ENCODE peak calls at places on chromosomes 11 and 22, in ten cellular contexts. One of them, this sample, is unnamed. For H3K4me1, the result is how much of the 10 kb centered on the place peaks cover.

GRCh38 chr22:30830907-30831306 is 136.2 kb downstream of the OSBP2 start:
- DNase-seq in sigmoid colon: no peak
- DNase-seq in CD4-positive, alpha-beta memory T cell: no peak
- DNase-seq in Peyer's patch: no peak
- DNase-seq in Caco-2: no peak
- DNase-seq in cardiac muscle cell: no peak
- DNase-seq in uterus: no peak
- DNase-seq in lower lobe of right lung: no peak
- DNase-seq in heart right ventricle: no peak
- DNase-seq in astrocyte: peak
- DNase-seq in this sample: no peak

GRCh38 chr11:86214710-86215109 is 29.8 kb upstream of the EED start:
- DNase-seq in sigmoid colon: no peak
- DNase-seq in CD4-positive, alpha-beta memory T cell: no peak
- DNase-seq in Peyer's patch: no peak
- DNase-seq in Caco-2: no peak
- DNase-seq in cardiac muscle cell: no peak
- DNase-seq in uterus: no peak
- DNase-seq in lower lobe of right lung: no peak
- DNase-seq in heart right ventricle: no peak
- DNase-seq in astrocyte: no peak
- DNase-seq in this sample: no peak

GRCh38 chr11:31620434-31620833 is 110.9 kb downstream of the ELP4 start:
- DNase-seq in sigmoid colon: no peak
- DNase-seq in CD4-positive, alpha-beta memory T cell: no peak
- DNase-seq in Peyer's patch: no peak
- DNase-seq in Caco-2: no peak
- DNase-seq in cardiac muscle cell: no peak
- DNase-seq in uterus: no peak
- DNase-seq in lower lobe of right lung: no peak
- DNase-seq in heart right ventricle: no peak
- DNase-seq in astrocyte: no peak
- DNase-seq in this sample: no peak

GRCh38 chr11:10488121-10488580 is 33.1 kb downstream of the AMPD3 start:
- DNase-seq in sigmoid colon: no peak
- DNase-seq in CD4-positive, alpha-beta memory T cell: no peak
- DNase-seq in Peyer's patch: no peak
- DNase-seq in Caco-2: no peak
- DNase-seq in cardiac muscle cell: no peak
- DNase-seq in uterus: no peak
- DNase-seq in lower lobe of right lung: no peak
- DNase-seq in heart right ventricle: no peak
- DNase-seq in astrocyte: no peak
- DNase-seq in this sample: no peak

GRCh38 chr11:287821-288327 is 1.1 kb upstream of the PGGHG start:
- DNase-seq in sigmoid colon: peak
- DNase-seq in CD4-positive, alpha-beta memory T cell: peak
- DNase-seq in Peyer's patch: peak
- DNase-seq in Caco-2: peak
- DNase-seq in cardiac muscle cell: no peak
- DNase-seq in uterus: peak
- DNase-seq in lower lobe of right lung: peak
- DNase-seq in heart right ventricle: peak
- DNase-seq in astrocyte: no peak
- DNase-seq in this sample: peak

GRCh38 chr11:132037961-132038360 is 667.5 kb downstream of the NTM start:
- DNase-seq in sigmoid colon: no peak
- DNase-seq in CD4-positive, alpha-beta memory T cell: no peak
- DNase-seq in Peyer's patch: no peak
- DNase-seq in Caco-2: no peak
- DNase-seq in cardiac muscle cell: no peak
- DNase-seq in uterus: no peak
- DNase-seq in lower lobe of right lung: no peak
- DNase-seq in heart right ventricle: no peak
- DNase-seq in astrocyte: no peak
- DNase-seq in this sample: no peak

GRCh38 chr11:68843052-68843561 is 1.4 kb upstream of the CPT1A start:
- DNase-seq in sigmoid colon: no peak
- DNase-seq in CD4-positive, alpha-beta memory T cell: peak
- DNase-seq in Peyer's patch: peak
- DNase-seq in Caco-2: no peak
- DNase-seq in cardiac muscle cell: no peak
- DNase-seq in uterus: peak
- DNase-seq in lower lobe of right lung: no peak
- DNase-seq in heart right ventricle: no peak
- DNase-seq in astrocyte: no peak
- DNase-seq in this sample: no peak

GRCh38 chr22:21047730-21048129 is 2.0 kb downstream of the LRRC74B start:
- DNase-seq in sigmoid colon: no peak
- DNase-seq in CD4-positive, alpha-beta memory T cell: no peak
- DNase-seq in Peyer's patch: no peak
- DNase-seq in Caco-2: no peak
- DNase-seq in cardiac muscle cell: no peak
- DNase-seq in uterus: no peak
- DNase-seq in lower lobe of right lung: peak
- DNase-seq in heart right ventricle: no peak
- DNase-seq in astrocyte: no peak
- DNase-seq in this sample: no peak

GRCh38 chr11:19821412-19821875 is 108.8 kb downstream of the NAV2 start:
- DNase-seq in sigmoid colon: no peak
- DNase-seq in CD4-positive, alpha-beta memory T cell: no peak
- DNase-seq in Peyer's patch: no peak
- DNase-seq in Caco-2: peak
- DNase-seq in cardiac muscle cell: no peak
- DNase-seq in uterus: no peak
- DNase-seq in lower lobe of right lung: peak
- DNase-seq in heart right ventricle: no peak
- DNase-seq in astrocyte: no peak
- DNase-seq in this sample: no peak

GRCh38 chr11:61830318-61831105 is 2.4 kb downstream of the FADS2 start:
- DNase-seq in sigmoid colon: no peak
- DNase-seq in CD4-positive, alpha-beta memory T cell: no peak
- DNase-seq in Peyer's patch: no peak
- DNase-seq in Caco-2: no peak
- DNase-seq in cardiac muscle cell: no peak
- DNase-seq in uterus: peak
- DNase-seq in lower lobe of right lung: no peak
- DNase-seq in heart right ventricle: no peak
- DNase-seq in astrocyte: peak
- DNase-seq in this sample: peak

DNA sequence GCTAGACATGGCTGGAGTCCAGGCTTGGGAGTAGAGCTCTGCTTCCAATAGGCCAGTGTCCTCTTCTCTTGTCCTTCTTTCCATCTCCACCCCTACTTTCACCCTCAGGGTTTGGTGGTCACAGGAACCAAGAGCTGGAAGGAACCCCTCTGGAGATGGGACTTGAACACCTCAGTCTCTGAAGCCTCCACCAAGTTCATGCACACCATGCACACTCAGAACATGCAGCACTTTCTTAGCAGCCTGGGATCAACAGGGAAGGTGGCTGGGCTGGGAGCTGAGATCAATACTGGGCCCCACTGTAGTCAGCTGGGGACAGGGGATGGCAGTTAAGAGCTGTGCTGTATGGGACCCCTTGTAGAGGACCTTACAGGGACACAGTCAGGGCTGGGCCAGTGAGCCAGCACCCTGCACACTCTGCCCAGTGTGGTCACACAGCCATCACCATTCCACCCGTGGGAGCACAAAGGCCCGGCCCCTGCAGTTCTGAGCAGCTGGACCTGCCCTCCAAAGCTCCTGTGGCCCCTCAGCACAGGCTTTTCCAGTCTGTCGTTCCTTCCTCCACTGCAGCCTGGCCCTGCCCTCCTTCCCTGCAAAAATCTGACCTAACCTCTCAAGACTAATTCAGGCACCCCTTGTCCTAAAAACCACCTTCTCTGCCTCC is 47.7 kb downstream of the GAB4 start:
- DNase-seq in sigmoid colon: no peak
- DNase-seq in CD4-positive, alpha-beta memory T cell: no peak
- DNase-seq in Peyer's patch: no peak
- DNase-seq in Caco-2: no peak
- DNase-seq in cardiac muscle cell: no peak
- DNase-seq in uterus: no peak
- DNase-seq in lower lobe of right lung: no peak
- DNase-seq in heart right ventricle: no peak
- DNase-seq in astrocyte: no peak
- DNase-seq in this sample: no peak
- H3K4me1 ChIP-seq in sigmoid colon: under half
- H3K4me1 ChIP-seq in CD4-positive, alpha-beta memory T cell: under half
- H3K4me1 ChIP-seq in Peyer's patch: under half
- H3K4me1 ChIP-seq in Caco-2: under half
- H3K4me1 ChIP-seq in cardiac muscle cell: under half
- H3K4me1 ChIP-seq in uterus: under half
- H3K4me1 ChIP-seq in lower lobe of right lung: under half
- H3K4me1 ChIP-seq in heart right ventricle: under half
- H3K4me1 ChIP-seq in astrocyte: under half
- H3K4me1 ChIP-seq in this sample: under half

DNA sequence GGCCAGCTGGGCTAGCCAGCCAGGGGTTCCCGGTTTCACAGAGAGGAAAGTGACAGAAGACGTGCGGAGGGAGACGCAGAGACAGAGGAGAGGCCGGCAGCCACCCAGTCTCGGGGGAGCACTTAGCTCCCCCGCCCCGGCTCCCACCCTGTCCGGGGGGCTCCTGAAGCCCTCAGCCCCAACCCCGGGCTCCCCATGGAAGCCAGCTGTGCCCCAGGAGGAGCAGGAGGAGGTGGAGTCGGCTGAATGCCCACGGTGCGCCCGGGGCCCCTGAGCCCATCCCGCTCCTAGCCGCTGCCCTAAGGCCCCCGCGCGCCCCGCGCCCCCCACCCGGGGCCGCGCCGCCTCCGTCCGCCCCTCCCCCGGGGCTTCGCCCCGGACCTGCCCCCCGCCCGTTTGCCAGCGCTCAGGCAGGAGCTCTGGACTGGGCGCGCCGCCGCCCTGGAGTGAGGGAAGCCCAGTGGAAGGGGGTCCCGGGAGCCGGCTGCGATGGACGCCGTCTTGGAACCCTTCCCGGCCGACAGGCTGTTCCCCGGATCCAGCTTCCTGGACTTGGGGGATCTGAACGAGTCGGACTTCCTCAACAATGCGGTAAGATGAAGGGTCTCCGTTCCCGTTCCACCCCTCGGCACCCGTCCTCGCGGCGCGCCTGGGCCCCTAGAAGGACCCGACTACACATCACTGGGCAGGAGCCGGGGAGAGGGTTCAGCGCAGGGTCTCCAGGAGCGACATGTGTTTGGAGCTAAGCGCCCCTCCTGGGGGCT is at the start of gene CREB3L1:
- DNase-seq in sigmoid colon: peak
- DNase-seq in CD4-positive, alpha-beta memory T cell: no peak
- DNase-seq in Peyer's patch: no peak
- DNase-seq in Caco-2: peak
- DNase-seq in cardiac muscle cell: peak
- DNase-seq in uterus: no peak
- DNase-seq in lower lobe of right lung: peak
- DNase-seq in heart right ventricle: peak
- DNase-seq in astrocyte: no peak
- DNase-seq in this sample: peak
- H3K4me1 ChIP-seq in sigmoid colon: half or more
- H3K4me1 ChIP-seq in CD4-positive, alpha-beta memory T cell: under half
- H3K4me1 ChIP-seq in Peyer's patch: under half
- H3K4me1 ChIP-seq in Caco-2: half or more
- H3K4me1 ChIP-seq in cardiac muscle cell: under half
- H3K4me1 ChIP-seq in uterus: under half
- H3K4me1 ChIP-seq in lower lobe of right lung: half or more
- H3K4me1 ChIP-seq in heart right ventricle: half or more
- H3K4me1 ChIP-seq in astrocyte: under half
- H3K4me1 ChIP-seq in this sample: under half

DNA sequence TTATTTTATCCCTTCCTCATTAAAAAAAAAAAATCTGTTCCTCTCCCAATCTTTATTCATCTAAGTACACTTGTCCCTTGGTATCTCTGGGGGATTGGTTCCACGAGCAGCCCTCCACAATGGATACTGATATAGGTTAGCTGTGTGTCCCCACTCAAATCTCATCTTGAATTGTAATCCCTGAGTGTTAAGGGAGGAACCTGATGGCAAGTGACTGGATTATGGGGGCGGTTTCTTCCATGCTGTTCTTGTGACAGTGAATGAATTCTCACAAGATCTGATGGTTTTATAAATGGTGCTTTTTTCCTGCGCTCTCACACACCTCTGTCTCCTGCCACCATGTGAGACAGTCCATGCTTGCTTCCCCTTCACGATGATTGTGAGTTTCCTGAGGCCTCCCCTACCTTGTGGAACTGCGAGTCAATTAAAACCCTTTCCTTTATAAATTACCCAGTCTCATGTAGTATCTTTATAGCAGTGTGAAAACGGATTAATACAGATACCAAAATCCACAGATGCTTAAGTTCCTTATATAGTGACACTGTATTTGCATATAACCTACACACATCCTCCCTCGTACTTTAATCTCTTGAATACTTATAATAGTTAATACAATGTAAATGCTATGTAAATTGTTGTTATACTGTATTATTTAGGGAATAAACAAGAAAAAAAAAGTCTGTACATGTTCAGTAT is 62.0 kb downstream of the PACS1 start:
- DNase-seq in sigmoid colon: no peak
- DNase-seq in CD4-positive, alpha-beta memory T cell: no peak
- DNase-seq in Peyer's patch: no peak
- DNase-seq in Caco-2: no peak
- DNase-seq in cardiac muscle cell: no peak
- DNase-seq in uterus: no peak
- DNase-seq in lower lobe of right lung: no peak
- DNase-seq in heart right ventricle: no peak
- DNase-seq in astrocyte: no peak
- DNase-seq in this sample: no peak
- H3K4me1 ChIP-seq in sigmoid colon: under half
- H3K4me1 ChIP-seq in CD4-positive, alpha-beta memory T cell: half or more
- H3K4me1 ChIP-seq in Peyer's patch: under half
- H3K4me1 ChIP-seq in Caco-2: under half
- H3K4me1 ChIP-seq in cardiac muscle cell: under half
- H3K4me1 ChIP-seq in uterus: under half
- H3K4me1 ChIP-seq in lower lobe of right lung: under half
- H3K4me1 ChIP-seq in heart right ventricle: under half
- H3K4me1 ChIP-seq in astrocyte: under half
- H3K4me1 ChIP-seq in this sample: under half

GRCh38 chr11:73388241-73389133 is 12.3 kb downstream of the RELT start:
- DNase-seq in sigmoid colon: peak
- DNase-seq in CD4-positive, alpha-beta memory T cell: no peak
- DNase-seq in Peyer's patch: peak
- DNase-seq in Caco-2: no peak
- DNase-seq in cardiac muscle cell: peak
- DNase-seq in uterus: no peak
- DNase-seq in lower lobe of right lung: peak
- DNase-seq in heart right ventricle: peak
- DNase-seq in astrocyte: no peak
- DNase-seq in this sample: peak
- H3K4me1 ChIP-seq in sigmoid colon: under half
- H3K4me1 ChIP-seq in CD4-positive, alpha-beta memory T cell: under half
- H3K4me1 ChIP-seq in Peyer's patch: under half
- H3K4me1 ChIP-seq in Caco-2: under half
- H3K4me1 ChIP-seq in cardiac muscle cell: under half
- H3K4me1 ChIP-seq in uterus: under half
- H3K4me1 ChIP-seq in lower lobe of right lung: half or more
- H3K4me1 ChIP-seq in heart right ventricle: under half
- H3K4me1 ChIP-seq in astrocyte: under half
- H3K4me1 ChIP-seq in this sample: under half

DNA sequence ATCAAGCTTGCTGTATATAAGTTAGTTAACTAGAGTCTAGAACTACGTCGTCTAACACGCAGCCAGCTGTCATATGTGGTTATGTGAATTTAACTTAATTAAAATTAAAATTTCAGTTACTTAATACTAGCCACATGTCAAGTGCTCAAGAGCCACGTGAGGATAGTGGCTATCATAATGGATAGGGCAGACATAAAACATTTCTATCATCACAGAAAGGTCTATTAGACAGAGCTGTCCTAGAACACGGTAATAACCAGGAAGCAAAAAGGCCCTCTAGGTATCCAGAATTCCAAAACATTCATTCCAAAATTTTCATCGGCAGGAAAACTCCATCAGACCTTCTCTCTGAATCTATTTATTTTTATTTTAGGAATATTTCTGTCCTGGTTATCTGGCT is 123.9 kb downstream of the RBFOX2 start:
- DNase-seq in sigmoid colon: no peak
- DNase-seq in CD4-positive, alpha-beta memory T cell: no peak
- DNase-seq in Peyer's patch: no peak
- DNase-seq in Caco-2: no peak
- DNase-seq in cardiac muscle cell: no peak
- DNase-seq in uterus: no peak
- DNase-seq in lower lobe of right lung: no peak
- DNase-seq in heart right ventricle: no peak
- DNase-seq in astrocyte: no peak
- DNase-seq in this sample: no peak
- H3K4me1 ChIP-seq in sigmoid colon: under half
- H3K4me1 ChIP-seq in CD4-positive, alpha-beta memory T cell: under half
- H3K4me1 ChIP-seq in Peyer's patch: under half
- H3K4me1 ChIP-seq in Caco-2: half or more
- H3K4me1 ChIP-seq in cardiac muscle cell: half or more
- H3K4me1 ChIP-seq in uterus: under half
- H3K4me1 ChIP-seq in lower lobe of right lung: under half
- H3K4me1 ChIP-seq in heart right ventricle: under half
- H3K4me1 ChIP-seq in astrocyte: under half
- H3K4me1 ChIP-seq in this sample: under half

This sample was measured in heart left ventricle.